ENCODE peak calls at places on chromosomes 5 and 9, in six cellular contexts. One of them, this sample, is unnamed. For H3K36me3, the result is how much of the 10 kb centered on the place peaks cover.

GRCh38 chr5:24630925-24631324 is 13.9 kb downstream of the CDH10 start:
- DNase-seq in Panc1: no peak
- DNase-seq in endothelial cell of umbilical vein: no peak
- DNase-seq in K562: no peak
- DNase-seq in GM23338: no peak
- DNase-seq in prostate gland: no peak
- DNase-seq in this sample: no peak

GRCh38 chr5:112270299-112271293 is 148.5 kb downstream of the EPB41L4A start:
- DNase-seq in Panc1: no peak
- DNase-seq in endothelial cell of umbilical vein: no peak
- DNase-seq in K562: no peak
- DNase-seq in GM23338: no peak
- DNase-seq in prostate gland: no peak
- DNase-seq in this sample: no peak

GRCh38 chr9:14292181-14292773 is 21.7 kb downstream of the NFIB start:
- DNase-seq in Panc1: no peak
- DNase-seq in endothelial cell of umbilical vein: no peak
- DNase-seq in K562: no peak
- DNase-seq in GM23338: no peak
- DNase-seq in prostate gland: no peak
- DNase-seq in this sample: no peak

GRCh38 chr9:76266649-76267627 is 127.3 kb downstream of the RFK start:
- DNase-seq in Panc1: no peak
- DNase-seq in endothelial cell of umbilical vein: no peak
- DNase-seq in K562: no peak
- DNase-seq in GM23338: no peak
- DNase-seq in prostate gland: no peak
- DNase-seq in this sample: no peak

GRCh38 chr9:2359821-2360220 is 261.8 kb upstream of the VLDLR start:
- DNase-seq in Panc1: no peak
- DNase-seq in endothelial cell of umbilical vein: no peak
- DNase-seq in K562: no peak
- DNase-seq in GM23338: no peak
- DNase-seq in prostate gland: no peak
- DNase-seq in this sample: no peak

GRCh38 chr5:149697001-149697400 is 33.1 kb upstream of the PPARGC1B start:
- DNase-seq in Panc1: no peak
- DNase-seq in endothelial cell of umbilical vein: no peak
- DNase-seq in K562: no peak
- DNase-seq in GM23338: no peak
- DNase-seq in prostate gland: no peak
- DNase-seq in this sample: no peak

GRCh38 chr9:133396952-133397351 is 20.8 kb downstream of the STKLD1 start:
- DNase-seq in Panc1: no peak
- DNase-seq in endothelial cell of umbilical vein: peak
- DNase-seq in K562: no peak
- DNase-seq in GM23338: peak
- DNase-seq in prostate gland: no peak
- DNase-seq in this sample: no peak

GRCh38 chr5:57202811-57203210 is 29.0 kb downstream of the GPBP1 start:
- DNase-seq in Panc1: no peak
- DNase-seq in endothelial cell of umbilical vein: no peak
- DNase-seq in K562: no peak
- DNase-seq in GM23338: no peak
- DNase-seq in prostate gland: no peak
- DNase-seq in this sample: no peak

GRCh38 chr5:11268894-11269293 is 507.9 kb upstream of the DAP start:
- DNase-seq in Panc1: no peak
- DNase-seq in endothelial cell of umbilical vein: no peak
- DNase-seq in K562: no peak
- DNase-seq in GM23338: no peak
- DNase-seq in prostate gland: no peak
- DNase-seq in this sample: no peak

GRCh38 chr5:168583742-168584482 is 4.7 kb upstream of the PANK3 start:
- DNase-seq in Panc1: no peak
- DNase-seq in endothelial cell of umbilical vein: no peak
- DNase-seq in K562: no peak
- DNase-seq in GM23338: no peak
- DNase-seq in prostate gland: no peak
- DNase-seq in this sample: no peak

GRCh38 chr9:14661421-14662059 is 31.7 kb downstream of the ZDHHC21 start:
- DNase-seq in Panc1: no peak
- DNase-seq in endothelial cell of umbilical vein: peak
- DNase-seq in K562: no peak
- DNase-seq in GM23338: peak
- DNase-seq in prostate gland: no peak
- DNase-seq in this sample: no peak

GRCh38 chr9:136991993-136992818 is at the start of gene PAXX:
- DNase-seq in Panc1: no peak
- DNase-seq in endothelial cell of umbilical vein: peak
- DNase-seq in K562: peak
- DNase-seq in GM23338: peak
- DNase-seq in prostate gland: peak
- DNase-seq in this sample: peak

GRCh38 chr5:81829242-81829641 is 78.3 kb upstream of the SSBP2 start:
- DNase-seq in Panc1: no peak
- DNase-seq in endothelial cell of umbilical vein: no peak
- DNase-seq in K562: no peak
- DNase-seq in GM23338: no peak
- DNase-seq in prostate gland: no peak
- DNase-seq in this sample: no peak

GRCh38 chr9:134247918-134248631 is 78.2 kb upstream of the RXRA start:
- DNase-seq in Panc1: no peak
- DNase-seq in endothelial cell of umbilical vein: no peak
- DNase-seq in K562: no peak
- DNase-seq in GM23338: no peak
- DNase-seq in prostate gland: no peak
- DNase-seq in this sample: no peak

GRCh38 chr5:139104577-139105271 is 93.4 kb downstream of the SIL1 start:
- DNase-seq in Panc1: no peak
- DNase-seq in endothelial cell of umbilical vein: no peak
- DNase-seq in K562: no peak
- DNase-seq in GM23338: no peak
- DNase-seq in prostate gland: peak
- DNase-seq in this sample: no peak

GRCh38 chr9:70013598-70014196 is 30.0 kb upstream of the MAMDC2 start:
- DNase-seq in Panc1: no peak
- DNase-seq in endothelial cell of umbilical vein: peak
- DNase-seq in K562: no peak
- DNase-seq in GM23338: peak
- DNase-seq in prostate gland: no peak
- DNase-seq in this sample: no peak

GRCh38 chr9:19918630-19919029 is 129.8 kb upstream of the SLC24A2 start:
- DNase-seq in Panc1: no peak
- DNase-seq in endothelial cell of umbilical vein: no peak
- DNase-seq in K562: no peak
- DNase-seq in GM23338: no peak
- DNase-seq in prostate gland: no peak
- DNase-seq in this sample: no peak

GRCh38 chr5:126461838-126462237 is 38.6 kb downstream of the GRAMD2B start:
- DNase-seq in Panc1: no peak
- DNase-seq in endothelial cell of umbilical vein: no peak
- DNase-seq in K562: no peak
- DNase-seq in GM23338: no peak
- DNase-seq in prostate gland: no peak
- DNase-seq in this sample: no peak
- H3K36me3 ChIP-seq in Panc1: under half
- H3K36me3 ChIP-seq in endothelial cell of umbilical vein: under half
- H3K36me3 ChIP-seq in K562: under half
- H3K36me3 ChIP-seq in GM23338: under half
- H3K36me3 ChIP-seq in prostate gland: under half
- H3K36me3 ChIP-seq in this sample: under half

DNA sequence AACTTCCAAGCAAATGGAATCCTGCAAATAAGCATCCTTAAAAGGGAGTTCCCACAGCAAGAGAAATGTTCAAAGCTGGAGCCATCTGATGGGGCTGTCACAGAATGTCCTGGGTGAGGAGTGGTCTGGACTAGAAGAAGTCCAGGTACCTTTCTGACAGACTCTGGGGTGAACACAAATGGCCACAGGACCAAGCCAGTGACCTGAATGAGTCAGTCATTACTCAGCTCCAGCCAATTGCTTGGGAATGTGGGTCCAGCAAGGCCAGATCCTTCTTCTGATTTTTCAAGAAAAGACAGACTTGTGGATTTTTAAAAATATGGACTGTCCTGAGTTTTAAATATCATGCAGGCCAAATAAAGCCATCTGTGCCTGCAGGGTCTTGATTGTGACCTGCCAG is 30.1 kb downstream of the GALNT10 start:
- DNase-seq in Panc1: peak
- DNase-seq in endothelial cell of umbilical vein: peak
- DNase-seq in K562: no peak
- DNase-seq in GM23338: no peak
- DNase-seq in prostate gland: no peak
- DNase-seq in this sample: no peak
- H3K4me3 ChIP-seq in Panc1: no peak
- H3K4me3 ChIP-seq in endothelial cell of umbilical vein: no peak
- H3K4me3 ChIP-seq in K562: no peak
- H3K4me3 ChIP-seq in GM23338: no peak
- H3K4me3 ChIP-seq in prostate gland: no peak
- H3K4me3 ChIP-seq in this sample: no peak

GRCh38 chr9:130688070-130688469 is 5.5 kb upstream of the EXOSC2 start:
- DNase-seq in Panc1: no peak
- DNase-seq in endothelial cell of umbilical vein: no peak
- DNase-seq in K562: no peak
- DNase-seq in GM23338: no peak
- DNase-seq in prostate gland: no peak
- DNase-seq in this sample: no peak

GRCh38 chr9:130689572-130689936 is 4.0 kb upstream of the EXOSC2 start:
- DNase-seq in Panc1: no peak
- DNase-seq in endothelial cell of umbilical vein: no peak
- DNase-seq in K562: no peak
- DNase-seq in GM23338: no peak
- DNase-seq in prostate gland: no peak
- DNase-seq in this sample: no peak

GRCh38 chr9:130687615-130688014 is 6.0 kb upstream of the EXOSC2 start:
- DNase-seq in Panc1: no peak
- DNase-seq in endothelial cell of umbilical vein: no peak
- DNase-seq in K562: no peak
- DNase-seq in GM23338: no peak
- DNase-seq in prostate gland: no peak
- DNase-seq in this sample: no peak

GRCh38 chr9:130692365-130692764 is 1.2 kb upstream of the EXOSC2 start:
- DNase-seq in Panc1: no peak
- DNase-seq in endothelial cell of umbilical vein: peak
- DNase-seq in K562: no peak
- DNase-seq in GM23338: peak
- DNase-seq in prostate gland: no peak
- DNase-seq in this sample: peak

GRCh38 chr9:130689937-130690700 is 3.5 kb upstream of the EXOSC2 start:
- DNase-seq in Panc1: peak
- DNase-seq in endothelial cell of umbilical vein: peak
- DNase-seq in K562: peak
- DNase-seq in GM23338: peak
- DNase-seq in prostate gland: peak
- DNase-seq in this sample: no peak
- TF ChIP-seq POLR2AphosphoS5 in Panc1: peak
- TF ChIP-seq POLR2AphosphoS5 in endothelial cell of umbilical vein: no peak
- TF ChIP-seq POLR2AphosphoS5 in K562: no peak
- TF ChIP-seq POLR2AphosphoS5 in GM23338: peak
- TF ChIP-seq POLR2AphosphoS5 in prostate gland: peak
- TF ChIP-seq POLR2AphosphoS5 in this sample: no peak

GRCh38 chr9:107792596-107792995 is 303.0 kb upstream of the KLF4 start:
- DNase-seq in Panc1: no peak
- DNase-seq in endothelial cell of umbilical vein: no peak
- DNase-seq in K562: no peak
- DNase-seq in GM23338: no peak
- DNase-seq in prostate gland: no peak
- DNase-seq in this sample: no peak
- H3K36me3 ChIP-seq in Panc1: under half
- H3K36me3 ChIP-seq in endothelial cell of umbilical vein: under half
- H3K36me3 ChIP-seq in K562: under half
- H3K36me3 ChIP-seq in GM23338: under half
- H3K36me3 ChIP-seq in prostate gland: under half
- H3K36me3 ChIP-seq in this sample: under half

DNA sequence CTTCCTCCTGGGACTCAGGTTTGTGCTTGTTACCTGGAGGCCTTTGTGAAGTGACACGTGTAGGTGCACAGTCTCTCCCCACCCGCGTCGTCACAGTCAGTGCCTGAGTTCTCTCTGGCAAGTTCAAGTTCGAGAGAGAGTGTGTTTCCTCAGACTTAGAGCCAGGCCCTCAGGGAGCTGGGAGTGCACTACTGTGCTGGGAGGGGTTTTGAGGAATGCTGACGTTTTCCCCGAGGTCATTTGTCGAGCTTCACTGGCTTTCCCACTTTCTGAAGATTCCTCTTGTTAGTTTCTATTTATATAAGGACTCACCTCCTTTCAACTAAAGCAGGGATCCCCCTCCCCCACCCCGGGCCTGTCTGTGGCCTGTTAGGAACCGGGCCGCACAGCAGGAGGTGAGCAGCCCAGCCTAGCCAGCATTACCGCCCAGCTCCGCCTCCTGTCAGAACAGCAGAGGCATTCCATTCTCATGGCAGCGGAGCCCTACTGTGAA is 209.2 kb downstream of the DIRAS2 start:
- DNase-seq in Panc1: no peak
- DNase-seq in endothelial cell of umbilical vein: no peak
- DNase-seq in K562: no peak
- DNase-seq in GM23338: peak
- DNase-seq in prostate gland: no peak
- DNase-seq in this sample: no peak
- H3K4me3 ChIP-seq in Panc1: no peak
- H3K4me3 ChIP-seq in endothelial cell of umbilical vein: no peak
- H3K4me3 ChIP-seq in K562: no peak
- H3K4me3 ChIP-seq in GM23338: peak
- H3K4me3 ChIP-seq in prostate gland: no peak
- H3K4me3 ChIP-seq in this sample: no peak

This sample was measured in spleen.